ENCODE peak calls at places on chromosome 6, in nine cellular contexts. N is left ventricle myocardium inferior, O is heart left ventricle, W is uterus, E is IMR-90, K is endodermal cell, D is sigmoid colon, P is right cardiac atrium, Z is suprapubic skin. X is an unnamed sample.
A peak's percentile ranks its signal among the peaks of the same experiment; 100 is the strongest.

GRCh38 chr6:36753671-36754485 is 56.3 kb downstream of the RAB44 start:
- DNase-seq in N (no peak), O (no peak), W (no peak), E (no peak), K (no peak), D (no peak), P (peak; percentile 0), Z (no peak), X (no peak)

GRCh38 chr6:151549790-151550189 is 56.0 kb downstream of the CCDC170 start:
- DNase-seq in N (no peak), O (no peak), W (no peak), E (no peak), K (no peak), D (no peak), P (no peak), Z (no peak), X (no peak)

GRCh38 chr6:89794324-89794723 is 25.3 kb downstream of the MDN1 start:
- DNase-seq in N (no peak), O (no peak), W (no peak), E (no peak), K (no peak), D (no peak), P (no peak), Z (no peak), X (no peak)

GRCh38 chr6:170522565-170523183 is 30.4 kb downstream of the PSMB1 start:
- DNase-seq in N (no peak), O (peak; percentile 38), W (no peak), E (peak; percentile 24), K (peak; percentile 83), D (no peak), P (peak; percentile 60), Z (no peak), X (peak; percentile 32)

GRCh38 chr6:491233-491632 is 99.7 kb downstream of the IRF4 start:
- DNase-seq in N (no peak), O (no peak), W (no peak), E (no peak), K (no peak), D (no peak), P (no peak), Z (no peak), X (no peak)

GRCh38 chr6:32622545-32623401 is 14.4 kb upstream of the HLA-DQA1 start:
- DNase-seq in N (no peak), O (peak; percentile 28), W (no peak), E (peak; percentile 28), K (peak; percentile 88), D (no peak), P (no peak), Z (no peak), X (no peak)

GRCh38 chr6:109513571-109514071 is 30.6 kb upstream of the ZBTB24 start:
- DNase-seq in N (no peak), O (no peak), W (no peak), E (peak; percentile 77), K (peak; percentile 55), D (no peak), P (no peak), Z (no peak), X (no peak)

GRCh38 chr6:141552031-141552430 is 580.7 kb upstream of the GJE1 start:
- DNase-seq in N (no peak), O (no peak), W (no peak), E (no peak), K (no peak), D (no peak), P (no peak), Z (no peak), X (no peak)

GRCh38 chr6:47663462-47664216 is 34.7 kb upstream of the ADGRF4 start:
- DNase-seq in N (no peak), O (no peak), W (no peak), E (no peak), K (peak; percentile 86), D (no peak), P (no peak), Z (no peak), X (no peak)

GRCh38 chr6:33696538-33697518 is 14.7 kb downstream of the UQCC2 start:
- DNase-seq in N (peak; percentile 60), O (peak; percentile 80), W (peak; percentile 66), E (peak; percentile 61), K (peak; percentile 59), D (no peak), P (peak; percentile 87), Z (peak; percentile 70), X (no peak)

GRCh38 chr6:17218023-17218748 is 63.0 kb upstream of the RBM24 start:
- DNase-seq in N (no peak), O (no peak), W (no peak), E (no peak), K (no peak), D (no peak), P (no peak), Z (no peak), X (no peak)

GRCh38 chr6:99614430-99615161 is 8.0 kb downstream of the PRDM13 start:
- DNase-seq in N (no peak), O (no peak), W (no peak), E (no peak), K (peak; percentile 86), D (no peak), P (peak; percentile 37), Z (no peak), X (no peak)

GRCh38 chr6:10409766-10410209 is 5.1 kb downstream of the TFAP2A start:
- DNase-seq in N (no peak), O (no peak), W (no peak), E (no peak), K (peak; percentile 73), D (no peak), P (peak; percentile 35), Z (no peak), X (no peak)

GRCh38 chr6:10407674-10408054 is 7.2 kb downstream of the TFAP2A start:
- DNase-seq in N (no peak), O (no peak), W (no peak), E (no peak), K (no peak), D (no peak), P (no peak), Z (no peak), X (no peak)

GRCh38 chr6:10410214-10410873 is 4.5 kb downstream of the TFAP2A start:
- DNase-seq in N (no peak), O (no peak), W (no peak), E (no peak), K (no peak), D (no peak), P (no peak), Z (no peak), X (no peak)

GRCh38 chr6:10411131-10411914 is 3.6 kb downstream of the TFAP2A start:
- DNase-seq in N (no peak), O (no peak), W (no peak), E (no peak), K (peak; percentile 77), D (no peak), P (peak; percentile 41), Z (no peak), X (no peak)

GRCh38 chr6:10409160-10409765 is 5.6 kb downstream of the TFAP2A start:
- DNase-seq in N (no peak), O (no peak), W (no peak), E (no peak), K (no peak), D (no peak), P (no peak), Z (no peak), X (no peak)
- H3K27me3 ChIP-seq in N (peaks cover 100% of the 10 kb centered on the region), O (peaks cover 79% of the 10 kb centered on the region), W (peaks cover 63% of the 10 kb centered on the region), E (peaks cover 45% of the 10 kb centered on the region), K (peaks cover 96% of the 10 kb centered on the region), D (peaks cover 55% of the 10 kb centered on the region), P (peaks cover 2% of the 10 kb centered on the region), Z (peaks cover 58% of the 10 kb centered on the region), X (peaks cover 81% of the 10 kb centered on the region)

GRCh38 chr6:7110092-7110792 is 2.5 kb downstream of the RREB1 start:
- DNase-seq in N (no peak), O (no peak), W (no peak), E (no peak), K (no peak), D (no peak), P (no peak), Z (no peak), X (no peak)
- H3K27me3 ChIP-seq in N (no peaks in the 10 kb centered on the region), O (no peaks in the 10 kb centered on the region), W (no peaks in the 10 kb centered on the region), E (no peaks in the 10 kb centered on the region), K (no peaks in the 10 kb centered on the region), D (no peaks in the 10 kb centered on the region), P (no peaks in the 10 kb centered on the region), Z (no peaks in the 10 kb centered on the region), X (no peaks in the 10 kb centered on the region)

GRCh38 chr6:75206338-75207210 is 721 bp upstream of the COL12A1 start:
- DNase-seq in N (no peak), O (no peak), W (peak; percentile 40), E (no peak), K (peak; percentile 68), D (peak; percentile 79), P (peak; percentile 70), Z (no peak), X (no peak)
- H3K27me3 ChIP-seq in N (peaks cover 71% of the 10 kb centered on the region), O (peaks cover 56% of the 10 kb centered on the region), W (no peaks in the 10 kb centered on the region), E (no peaks in the 10 kb centered on the region), K (peaks cover 85% of the 10 kb centered on the region), D (no peaks in the 10 kb centered on the region), P (no peaks in the 10 kb centered on the region), Z (peaks cover 42% of the 10 kb centered on the region), X (peaks cover 38% of the 10 kb centered on the region)

GRCh38 chr6:3726421-3726820 is 25.1 kb downstream of the PXDC1 start:
- DNase-seq in N (no peak), O (no peak), W (no peak), E (no peak), K (no peak), D (no peak), P (no peak), Z (no peak), X (no peak)
- H3K27me3 ChIP-seq in N (no peaks in the 10 kb centered on the region), O (no peaks in the 10 kb centered on the region), W (no peaks in the 10 kb centered on the region), E (no peaks in the 10 kb centered on the region), K (no peaks in the 10 kb centered on the region), D (no peaks in the 10 kb centered on the region), P (no peaks in the 10 kb centered on the region), Z (no peaks in the 10 kb centered on the region), X (no peaks in the 10 kb centered on the region)

GRCh38 chr6:7550433-7550801 is 8.9 kb downstream of the DSP start:
- DNase-seq in N (no peak), O (no peak), W (no peak), E (no peak), K (no peak), D (no peak), P (no peak), Z (no peak), X (no peak)
- H3K27me3 ChIP-seq in N (peaks cover 62% of the 10 kb centered on the region), O (no peaks in the 10 kb centered on the region), W (peaks cover 8% of the 10 kb centered on the region), E (no peaks in the 10 kb centered on the region), K (no peaks in the 10 kb centered on the region), D (no peaks in the 10 kb centered on the region), P (no peaks in the 10 kb centered on the region), Z (peaks cover 10% of the 10 kb centered on the region), X (peaks cover 28% of the 10 kb centered on the region)

DNA sequence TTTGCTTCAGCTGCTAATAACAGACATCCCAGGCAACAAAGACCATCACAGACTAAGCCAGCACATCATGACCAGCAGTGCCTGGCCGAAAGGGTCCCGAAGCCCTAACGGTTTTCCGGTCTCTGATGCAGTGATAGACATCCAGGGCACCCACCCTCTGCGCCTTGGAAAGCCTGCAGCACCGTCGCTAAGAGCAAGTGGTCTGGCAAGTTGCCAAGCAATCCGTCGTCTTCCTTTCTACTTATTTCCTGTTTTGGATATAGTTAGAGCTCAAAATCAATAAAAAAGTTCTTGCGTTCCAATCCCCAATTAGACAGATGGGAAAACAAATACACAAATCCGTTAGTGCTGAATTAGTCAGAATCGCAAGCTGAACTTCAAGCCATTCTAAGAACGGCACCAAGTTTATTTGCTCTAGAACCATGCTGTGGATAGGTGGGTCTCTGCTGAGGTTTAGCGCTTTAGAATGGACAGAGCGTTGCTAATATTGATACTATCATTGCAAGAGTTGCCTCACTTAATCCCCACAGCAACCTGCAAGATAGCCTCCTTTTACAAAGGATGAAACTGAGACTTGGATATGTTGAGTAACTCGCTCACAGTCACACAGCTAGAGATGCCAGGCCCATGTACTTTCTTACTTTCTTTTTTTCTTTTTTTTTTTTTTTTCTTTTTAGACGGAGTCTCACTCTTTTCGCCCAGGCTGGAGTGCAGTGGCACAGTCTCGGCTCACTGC is 163.3 kb upstream of the SNX9 start:
- DNase-seq in N (no peak), O (no peak), W (no peak), E (no peak), K (no peak), D (no peak), P (no peak), Z (no peak), X (no peak)
- H3K27me3 ChIP-seq in N (no peaks in the 10 kb centered on the region), O (no peaks in the 10 kb centered on the region), W (no peaks in the 10 kb centered on the region), E (no peaks in the 10 kb centered on the region), K (no peaks in the 10 kb centered on the region), D (no peaks in the 10 kb centered on the region), P (no peaks in the 10 kb centered on the region), Z (no peaks in the 10 kb centered on the region), X (no peaks in the 10 kb centered on the region)